ENCODE peak calls at places on chromosomes 11 and 22, in four cellular contexts. Q, W, E and N are unnamed samples.

GRCh38 chr11:23359297-23359696 is 499.0 kb upstream of the CCDC179 start:
- DNase-seq in E (no peak), W (no peak), Q (no peak), N (peak)

GRCh38 chr11:44340656-44341055 is 30.7 kb upstream of the ALX4 start:
- DNase-seq in Q (no peak), W (no peak), E (no peak), N (no peak)

GRCh38 chr11:61082161-61082870 is 20.0 kb upstream of the CD5 start:
- DNase-seq in Q (no peak), W (no peak), E (no peak), N (no peak)

GRCh38 chr11:78586452-78587046 is 11.9 kb upstream of the NARS2 start:
- DNase-seq in E (no peak), Q (no peak), W (no peak), N (no peak)

GRCh38 chr11:114928260-114928870 is 250.0 kb downstream of the NXPE2 start:
- DNase-seq in W (no peak), Q (no peak), E (no peak), N (no peak)

GRCh38 chr22:49230194-49230577 is 597.5 kb downstream of the BRD1 start:
- DNase-seq in Q (no peak), E (peak), W (peak), N (no peak)

GRCh38 chr22:36373258-36373579 is 14.5 kb downstream of the MYH9 start:
- DNase-seq in W (no peak), E (peak), Q (no peak), N (no peak)

GRCh38 chr11:8801121-8801520 is 109.9 kb upstream of the AKIP1 start:
- DNase-seq in E (no peak), Q (no peak), W (no peak), N (no peak)

GRCh38 chr11:56307836-56308235 is 7.1 kb upstream of the OR8K3 start:
- DNase-seq in W (no peak), E (no peak), Q (no peak), N (no peak)

GRCh38 chr22:35064664-35065063 is 1.3 kb upstream of the ISX start:
- DNase-seq in W (no peak), E (no peak), Q (no peak), N (peak)

GRCh38 chr11:58451585-58451984 is 9.5 kb upstream of the OR5B12 start:
- DNase-seq in E (no peak), W (no peak), Q (no peak), N (no peak)

GRCh38 chr11:15774021-15774862 is 582.1 kb downstream of the SOX6 start:
- DNase-seq in E (no peak), Q (no peak), W (no peak), N (no peak)

GRCh38 chr11:121534131-121535093 is 81.6 kb upstream of the SORL1-AS1 start:
- DNase-seq in W (no peak), Q (no peak), E (no peak), N (no peak)

GRCh38 chr22:29784451-29785361 is 17.5 kb downstream of the UQCR10 start:
- DNase-seq in Q (no peak), E (no peak), W (no peak), N (no peak)

GRCh38 chr11:22674470-22675426 is 8.3 kb downstream of the GAS2 start:
- DNase-seq in Q (no peak), W (no peak), E (no peak), N (no peak)

GRCh38 chr11:58394195-58394594 is 12.5 kb downstream of the OR5B3 start:
- DNase-seq in W (no peak), E (no peak), Q (no peak), N (peak)

GRCh38 chr11:120305286-120305685 is 19.8 kb upstream of the TLCD5 start:
- DNase-seq in W (no peak), Q (no peak), E (no peak), N (no peak)

GRCh38 chr11:17298302-17298701 is 21.8 kb downstream of the NUCB2 start:
- DNase-seq in W (no peak), Q (no peak), E (no peak), N (no peak)

GRCh38 chr22:41001722-41002122 is 50.5 kb downstream of the RBX1 start:
- DNase-seq in Q (no peak), E (no peak), W (no peak), N (peak)

GRCh38 chr22:40844951-40845350 is 11.5 kb downstream of the ST13 start:
- DNase-seq in Q (no peak), E (no peak), W (no peak), N (no peak)

GRCh38 chr22:33300165-33300564 is 242.0 kb upstream of the SYN3 start:
- DNase-seq in Q (no peak), W (no peak), E (no peak), N (no peak)

GRCh38 chr22:41654322-41654721 is 33.2 kb downstream of the XRCC6 start:
- DNase-seq in E (no peak), Q (no peak), W (no peak), N (no peak)

GRCh38 chr11:61056981-61057380 is 45.3 kb upstream of the CD5 start:
- DNase-seq in E (no peak), W (peak), Q (no peak), N (no peak)

GRCh38 chr11:35618497-35619029 is 303 bp downstream of the FJX1 start:
- DNase-seq in Q (no peak), W (no peak), E (peak), N (no peak)

GRCh38 chr11:66639066-66639813 is 737 bp downstream of the RBM4 start:
- DNase-seq in E (no peak), W (no peak), Q (no peak), N (no peak)

GRCh38 chr11:66218846-66219620 is 49.4 kb upstream of the RAB1B start:
- DNase-seq in W (no peak), Q (no peak), E (no peak), N (no peak)

GRCh38 chr11:73359930-73360742 is 16.1 kb upstream of the RELT start:
- DNase-seq in E (no peak), Q (no peak), W (no peak), N (no peak)

GRCh38 chr11:22976146-22976545 is 115.9 kb upstream of the CCDC179 start:
- DNase-seq in E (no peak), W (no peak), Q (no peak), N (peak)

GRCh38 chr11:79092791-79093313 is 348.0 kb downstream of the TENM4 start:
- DNase-seq in E (peak), W (no peak), Q (peak), N (peak)

GRCh38 chr22:45769569-45770210 is 98.1 kb downstream of the ATXN10 start:
- DNase-seq in E (no peak), Q (no peak), W (no peak), N (no peak)

GRCh38 chr11:7630002-7630401 is 43.3 kb downstream of the CYB5R2 start:
- DNase-seq in Q (no peak), E (no peak), W (no peak), N (no peak)

GRCh38 chr22:49381595-49382450 is 445.9 kb downstream of the BRD1 start:
- DNase-seq in W (peak), Q (no peak), E (peak), N (no peak)

GRCh38 chr22:28032896-28033295 is 113.8 kb upstream of the PITPNB start:
- DNase-seq in W (no peak), Q (no peak), E (no peak), N (no peak)

GRCh38 chr22:38751422-38752346 is 4.1 kb downstream of the SUN2 start:
- DNase-seq in Q (no peak), W (no peak), E (peak), N (no peak)
- H3K4me3 ChIP-seq in Q (no peak), W (no peak), E (no peak), N (no peak)

DNA sequence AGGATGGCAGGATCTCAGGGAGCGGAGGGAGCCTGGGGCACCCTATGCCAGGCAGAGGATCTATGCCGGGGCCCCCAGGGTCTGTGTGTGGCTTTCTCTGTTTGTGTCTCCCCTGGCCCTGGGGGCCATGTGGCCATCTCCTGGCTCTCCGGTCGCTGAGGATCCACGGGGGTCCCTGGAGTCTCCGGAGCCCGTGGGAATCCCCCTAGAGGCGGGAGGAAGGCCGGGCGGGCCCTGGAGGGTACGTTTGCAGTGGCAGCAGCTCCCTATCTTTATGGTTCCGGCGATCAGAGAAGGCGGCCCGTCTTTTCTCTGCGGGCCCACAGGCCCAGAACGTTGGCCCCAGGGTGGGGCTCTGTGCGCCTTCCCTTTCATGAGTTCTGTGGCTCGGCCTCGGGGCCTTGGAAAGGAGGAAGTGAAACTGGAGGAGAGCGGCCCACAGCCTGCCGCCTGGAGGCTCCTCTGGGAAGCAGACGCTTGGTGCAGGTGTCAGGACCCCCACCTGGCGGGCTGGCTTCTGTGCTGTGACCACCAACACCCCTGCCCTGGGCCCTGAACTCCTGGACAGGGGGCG is 82.1 kb downstream of the KCNQ1 start:
- DNase-seq in W (peak), Q (no peak), E (peak), N (no peak)
- TF ChIP-seq CTCF in W (peak), Q (no peak), E (no peak), N (no peak)

GRCh38 chr11:31214337-31214736 is 155.2 kb downstream of the DCDC1 start:
- DNase-seq in Q (no peak), E (no peak), W (no peak), N (no peak)
- H3K4me3 ChIP-seq in Q (no peak), E (no peak), W (no peak), N (no peak)

DNA sequence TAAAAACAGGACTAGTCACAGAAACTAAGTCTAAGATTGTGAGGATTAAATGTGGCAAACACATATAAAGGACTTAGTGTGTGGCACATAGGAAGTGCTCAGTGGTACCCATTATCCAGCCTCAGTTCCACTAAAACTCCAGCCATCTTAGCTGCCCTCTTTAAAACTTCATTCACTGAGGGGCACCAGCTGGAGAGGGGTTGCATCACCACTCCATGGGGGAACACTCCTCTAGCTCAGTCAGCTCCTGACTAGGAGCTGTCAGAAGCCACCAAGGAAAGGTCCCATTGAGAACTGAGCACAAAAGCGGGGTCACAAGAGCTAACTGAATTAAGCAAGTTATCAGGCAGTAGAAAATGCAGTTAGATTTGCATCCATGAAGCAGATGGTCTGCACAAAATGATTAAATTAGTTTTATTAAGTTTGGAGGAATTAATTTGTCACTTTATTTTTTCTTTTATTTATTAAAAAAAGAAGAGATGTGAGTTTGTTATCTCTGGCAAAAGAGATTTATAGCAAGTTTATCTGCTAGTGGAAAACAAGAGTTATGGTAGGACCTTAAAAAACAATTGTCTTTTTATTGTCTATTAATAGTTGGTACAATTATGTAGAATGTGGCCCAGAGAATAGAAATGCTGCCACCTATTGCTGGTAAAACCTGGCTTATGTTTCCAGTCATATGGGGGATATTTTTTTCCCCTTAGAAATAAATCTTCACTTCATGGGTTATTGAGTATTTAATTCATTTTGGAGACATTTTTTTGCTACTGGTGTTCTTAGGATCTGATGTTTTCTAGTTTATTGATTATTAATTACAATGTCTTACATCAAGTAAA is 95.7 kb downstream of the NAV2 start:
- DNase-seq in Q (no peak), E (no peak), W (no peak), N (no peak)
- TF ChIP-seq CTCF in Q (peak), E (no peak), W (no peak), N (peak)

GRCh38 chr22:23243006-23243573 is 62.8 kb downstream of the BCR start:
- DNase-seq in E (no peak), W (no peak), Q (no peak), N (no peak)
- H3K4me3 ChIP-seq in E (no peak), W (no peak), Q (no peak), N (no peak)

GRCh38 chr11:129973809-129974208 is 28.8 kb downstream of the PRDM10 start:
- DNase-seq in E (peak), Q (no peak), W (no peak), N (no peak)
- TF ChIP-seq CTCF in E (no peak), Q (no peak), W (no peak), N (no peak)

DNA sequence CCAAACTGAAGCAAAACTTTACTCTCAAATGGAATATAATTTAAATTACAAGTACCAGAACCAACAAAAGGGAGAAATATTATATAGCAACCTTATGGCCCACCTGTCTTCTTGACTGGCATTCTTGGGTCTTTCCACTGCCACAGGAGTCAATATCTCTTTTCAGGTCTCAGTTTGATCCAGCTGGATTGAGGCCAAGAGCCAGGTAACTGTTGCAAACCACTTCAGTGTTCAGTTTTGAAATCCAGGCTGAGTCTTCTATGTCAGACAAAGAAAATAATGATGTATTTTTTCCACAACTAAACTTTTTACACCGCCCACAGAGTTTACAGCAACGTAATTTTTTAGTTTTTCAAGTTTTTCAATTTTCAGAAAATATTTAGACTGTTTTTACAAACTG is 648 bp downstream of the DLG2 start:
- DNase-seq in Q (no peak), W (no peak), E (peak), N (no peak)
- H3K4me3 ChIP-seq in Q (no peak), W (no peak), E (no peak), N (no peak)

GRCh38 chr22:19063581-19064353 is 58.4 kb downstream of the DGCR2 start:
- DNase-seq in W (peak), Q (no peak), E (no peak), N (no peak)
- TF ChIP-seq CTCF in W (no peak), Q (no peak), E (no peak), N (no peak)